ENCODE peak calls at places on chromosomes 6 and 20, in nine cellular contexts. One of them, this sample, is unnamed.

GRCh38 chr6:152267967-152268845 is 369.0 kb downstream of the SYNE1 start:
- DNase-seq in EL: peak
- DNase-seq in hippocampal formation: no peak
- DNase-seq in choroid plexus epithelial cell: peak
- DNase-seq in right atrium auricular region: no peak
- DNase-seq in colonic mucosa: no peak
- DNase-seq in ecto neural progenitor cell: no peak
- DNase-seq in stimulated activated CD4-positive, alpha-beta T cell treated with anti-CD3 and anti-CD28 coated beads, Interleukin-2, amount 100 ng/mL, for 48 hours: no peak
- DNase-seq in stomach: no peak
- DNase-seq in this sample: peak

GRCh38 chr6:15429146-15430110 is 183.6 kb downstream of the JARID2 start:
- DNase-seq in colonic mucosa: no peak
- DNase-seq in choroid plexus epithelial cell: peak
- DNase-seq in stomach: no peak
- DNase-seq in EL: peak
- DNase-seq in ecto neural progenitor cell: no peak
- DNase-seq in hippocampal formation: no peak
- DNase-seq in right atrium auricular region: no peak
- DNase-seq in stimulated activated CD4-positive, alpha-beta T cell treated with anti-CD3 and anti-CD28 coated beads, Interleukin-2, amount 100 ng/mL, for 48 hours: no peak
- DNase-seq in this sample: peak

GRCh38 chr20:11267131-11267761 is 593.4 kb upstream of the JAG1 start:
- DNase-seq in stomach: no peak
- DNase-seq in ecto neural progenitor cell: no peak
- DNase-seq in EL: peak
- DNase-seq in colonic mucosa: peak
- DNase-seq in hippocampal formation: peak
- DNase-seq in stimulated activated CD4-positive, alpha-beta T cell treated with anti-CD3 and anti-CD28 coated beads, Interleukin-2, amount 100 ng/mL, for 48 hours: no peak
- DNase-seq in choroid plexus epithelial cell: peak
- DNase-seq in right atrium auricular region: peak
- DNase-seq in this sample: peak

GRCh38 chr6:22519237-22519636 is 50.1 kb upstream of the HDGFL1 start:
- DNase-seq in EL: no peak
- DNase-seq in right atrium auricular region: no peak
- DNase-seq in colonic mucosa: no peak
- DNase-seq in ecto neural progenitor cell: no peak
- DNase-seq in choroid plexus epithelial cell: no peak
- DNase-seq in stimulated activated CD4-positive, alpha-beta T cell treated with anti-CD3 and anti-CD28 coated beads, Interleukin-2, amount 100 ng/mL, for 48 hours: no peak
- DNase-seq in stomach: no peak
- DNase-seq in hippocampal formation: no peak
- DNase-seq in this sample: no peak

GRCh38 chr6:147109707-147110106 is 94.5 kb upstream of the STXBP5 start:
- DNase-seq in EL: no peak
- DNase-seq in stomach: no peak
- DNase-seq in hippocampal formation: no peak
- DNase-seq in choroid plexus epithelial cell: no peak
- DNase-seq in ecto neural progenitor cell: no peak
- DNase-seq in right atrium auricular region: no peak
- DNase-seq in stimulated activated CD4-positive, alpha-beta T cell treated with anti-CD3 and anti-CD28 coated beads, Interleukin-2, amount 100 ng/mL, for 48 hours: no peak
- DNase-seq in colonic mucosa: no peak
- DNase-seq in this sample: no peak

GRCh38 chr6:105250523-105250922 is 70.7 kb upstream of the POPDC3 start:
- DNase-seq in ecto neural progenitor cell: no peak
- DNase-seq in stimulated activated CD4-positive, alpha-beta T cell treated with anti-CD3 and anti-CD28 coated beads, Interleukin-2, amount 100 ng/mL, for 48 hours: no peak
- DNase-seq in stomach: no peak
- DNase-seq in choroid plexus epithelial cell: no peak
- DNase-seq in EL: peak
- DNase-seq in hippocampal formation: no peak
- DNase-seq in colonic mucosa: no peak
- DNase-seq in right atrium auricular region: no peak
- DNase-seq in this sample: no peak

GRCh38 chr6:108781419-108782110 is 66.7 kb upstream of the ARMC2 start:
- DNase-seq in choroid plexus epithelial cell: peak
- DNase-seq in hippocampal formation: no peak
- DNase-seq in stimulated activated CD4-positive, alpha-beta T cell treated with anti-CD3 and anti-CD28 coated beads, Interleukin-2, amount 100 ng/mL, for 48 hours: no peak
- DNase-seq in colonic mucosa: no peak
- DNase-seq in EL: peak
- DNase-seq in ecto neural progenitor cell: no peak
- DNase-seq in right atrium auricular region: no peak
- DNase-seq in stomach: no peak
- DNase-seq in this sample: peak

GRCh38 chr20:19660808-19661378 is 97.2 kb upstream of the RIN2 start:
- DNase-seq in ecto neural progenitor cell: no peak
- DNase-seq in EL: no peak
- DNase-seq in stomach: no peak
- DNase-seq in hippocampal formation: no peak
- DNase-seq in right atrium auricular region: no peak
- DNase-seq in colonic mucosa: no peak
- DNase-seq in stimulated activated CD4-positive, alpha-beta T cell treated with anti-CD3 and anti-CD28 coated beads, Interleukin-2, amount 100 ng/mL, for 48 hours: no peak
- DNase-seq in choroid plexus epithelial cell: no peak
- DNase-seq in this sample: no peak

GRCh38 chr6:14818422-14818884 is 427.4 kb upstream of the JARID2 start:
- DNase-seq in stomach: peak
- DNase-seq in ecto neural progenitor cell: no peak
- DNase-seq in choroid plexus epithelial cell: no peak
- DNase-seq in right atrium auricular region: no peak
- DNase-seq in colonic mucosa: peak
- DNase-seq in EL: peak
- DNase-seq in stimulated activated CD4-positive, alpha-beta T cell treated with anti-CD3 and anti-CD28 coated beads, Interleukin-2, amount 100 ng/mL, for 48 hours: no peak
- DNase-seq in hippocampal formation: no peak
- DNase-seq in this sample: no peak

GRCh38 chr20:47761478-47762047 is 23.7 kb downstream of the SULF2 start:
- DNase-seq in ecto neural progenitor cell: no peak
- DNase-seq in right atrium auricular region: no peak
- DNase-seq in hippocampal formation: no peak
- DNase-seq in stomach: no peak
- DNase-seq in colonic mucosa: no peak
- DNase-seq in EL: no peak
- DNase-seq in stimulated activated CD4-positive, alpha-beta T cell treated with anti-CD3 and anti-CD28 coated beads, Interleukin-2, amount 100 ng/mL, for 48 hours: no peak
- DNase-seq in choroid plexus epithelial cell: no peak
- DNase-seq in this sample: no peak

GRCh38 chr20:57837208-57838035 is 127.6 kb upstream of the PMEPA1 start:
- DNase-seq in ecto neural progenitor cell: peak
- DNase-seq in stomach: no peak
- DNase-seq in choroid plexus epithelial cell: no peak
- DNase-seq in EL: no peak
- DNase-seq in stimulated activated CD4-positive, alpha-beta T cell treated with anti-CD3 and anti-CD28 coated beads, Interleukin-2, amount 100 ng/mL, for 48 hours: no peak
- DNase-seq in right atrium auricular region: no peak
- DNase-seq in hippocampal formation: no peak
- DNase-seq in colonic mucosa: no peak
- DNase-seq in this sample: no peak

GRCh38 chr6:7954477-7955200 is 44.1 kb upstream of the TXNDC5 start:
- DNase-seq in stomach: no peak
- DNase-seq in colonic mucosa: no peak
- DNase-seq in ecto neural progenitor cell: no peak
- DNase-seq in choroid plexus epithelial cell: no peak
- DNase-seq in hippocampal formation: no peak
- DNase-seq in right atrium auricular region: no peak
- DNase-seq in stimulated activated CD4-positive, alpha-beta T cell treated with anti-CD3 and anti-CD28 coated beads, Interleukin-2, amount 100 ng/mL, for 48 hours: no peak
- DNase-seq in EL: no peak
- DNase-seq in this sample: no peak

GRCh38 chr6:98836025-98836961 is 1.9 kb downstream of the POU3F2 start:
- DNase-seq in choroid plexus epithelial cell: no peak
- DNase-seq in right atrium auricular region: no peak
- DNase-seq in colonic mucosa: no peak
- DNase-seq in EL: no peak
- DNase-seq in hippocampal formation: no peak
- DNase-seq in stomach: no peak
- DNase-seq in stimulated activated CD4-positive, alpha-beta T cell treated with anti-CD3 and anti-CD28 coated beads, Interleukin-2, amount 100 ng/mL, for 48 hours: no peak
- DNase-seq in ecto neural progenitor cell: peak
- DNase-seq in this sample: no peak

GRCh38 chr20:50278377-50278683 is 87.7 kb downstream of the CEBPB start:
- DNase-seq in stomach: no peak
- DNase-seq in right atrium auricular region: no peak
- DNase-seq in stimulated activated CD4-positive, alpha-beta T cell treated with anti-CD3 and anti-CD28 coated beads, Interleukin-2, amount 100 ng/mL, for 48 hours: no peak
- DNase-seq in hippocampal formation: no peak
- DNase-seq in choroid plexus epithelial cell: no peak
- DNase-seq in colonic mucosa: no peak
- DNase-seq in EL: no peak
- DNase-seq in ecto neural progenitor cell: no peak
- DNase-seq in this sample: no peak

This sample was measured in adipocyte.